ENCODE peak calls at places on chromosome 19, in eight cellular contexts. A, C, R, X, G, L, T and I are unnamed samples. For H3K4me1, the result is how much of the 10 kb centered on the place peaks cover.

GRCh38 chr19:28103916-28104315 is 1109.0 kb downstream of the UQCRFS1 start:
- DNase-seq in A (no peak), C (no peak), R (no peak), X (no peak), G (no peak), L (no peak), T (no peak), I (no peak)

GRCh38 chr19:35868172-35868822 is at the start of gene APLP1:
- DNase-seq in A (peak), C (peak), R (peak), X (no peak), G (peak), L (peak), T (peak), I (no peak)

GRCh38 chr19:38656171-38656981 is 8.9 kb downstream of the ACTN4 start:
- DNase-seq in A (no peak), C (no peak), R (no peak), X (peak), G (no peak), L (no peak), T (no peak), I (no peak)

GRCh38 chr19:24177686-24178085 is 90.7 kb downstream of the ZNF254 start:
- DNase-seq in A (no peak), C (no peak), R (no peak), X (no peak), G (no peak), L (no peak), T (no peak), I (no peak)

GRCh38 chr19:11587973-11588631 is 9.2 kb upstream of the ZNF627 start:
- DNase-seq in A (no peak), C (no peak), R (no peak), X (no peak), G (no peak), L (no peak), T (no peak), I (no peak)

GRCh38 chr19:41492843-41493242 is 49.9 kb downstream of the ERICH4 start:
- DNase-seq in A (no peak), C (no peak), R (no peak), X (no peak), G (no peak), L (no peak), T (no peak), I (no peak)

GRCh38 chr19:1394252-1395193 is 6.8 kb downstream of the GAMT start:
- DNase-seq in A (no peak), C (no peak), R (no peak), X (no peak), G (no peak), L (no peak), T (peak), I (no peak)

GRCh38 chr19:31110331-31110730 is 238.9 kb downstream of the TSHZ3 start:
- DNase-seq in A (no peak), C (no peak), R (peak), X (peak), G (no peak), L (no peak), T (no peak), I (no peak)

GRCh38 chr19:48835734-48836088 is 580 bp downstream of the HSD17B14 start:
- DNase-seq in A (peak), C (peak), R (peak), X (peak), G (peak), L (peak), T (peak), I (peak)

GRCh38 chr19:55256562-55257460 is 2.0 kb downstream of the PPP6R1 start:
- DNase-seq in A (no peak), C (no peak), R (no peak), X (no peak), G (no peak), L (peak), T (no peak), I (no peak)

GRCh38 chr19:38634757-38635482 is 12.5 kb upstream of the ACTN4 start:
- DNase-seq in A (peak), C (peak), R (peak), X (peak), G (peak), L (peak), T (peak), I (no peak)

GRCh38 chr19:43300876-43301765 is 31.8 kb upstream of the PSG9 start:
- DNase-seq in A (no peak), C (no peak), R (no peak), X (no peak), G (no peak), L (no peak), T (no peak), I (no peak)

GRCh38 chr19:1651061-1651547 is 1.3 kb downstream of the TCF3 start:
- DNase-seq in A (no peak), C (peak), R (no peak), X (peak), G (peak), L (no peak), T (no peak), I (no peak)

GRCh38 chr19:42081584-42082258 is 5.8 kb downstream of the ZNF574 start:
- DNase-seq in A (no peak), C (no peak), R (no peak), X (peak), G (no peak), L (peak), T (no peak), I (no peak)

GRCh38 chr19:10027158-10027997 is 14.1 kb downstream of the RDH8 start:
- DNase-seq in A (peak), C (peak), R (peak), X (peak), G (peak), L (peak), T (peak), I (peak)

GRCh38 chr19:52219611-52220010 is 29.8 kb downstream of the PPP2R1A start:
- DNase-seq in A (no peak), C (no peak), R (no peak), X (no peak), G (no peak), L (no peak), T (peak), I (peak)

GRCh38 chr19:33641261-33641660 is 19.5 kb downstream of the CHST8 start:
- DNase-seq in A (no peak), C (no peak), R (no peak), X (no peak), G (no peak), L (no peak), T (no peak), I (no peak)

GRCh38 chr19:1811472-1811894 is 593 bp downstream of the ATP8B3 start:
- DNase-seq in A (peak), C (peak), R (peak), X (peak), G (peak), L (no peak), T (peak), I (peak)

GRCh38 chr19:14021474-14021873 is 6.5 kb upstream of the RLN3 start:
- DNase-seq in A (no peak), C (no peak), R (no peak), X (no peak), G (no peak), L (no peak), T (no peak), I (no peak)

GRCh38 chr19:19384486-19384885 is 21.0 kb upstream of the GATAD2A start:
- DNase-seq in A (no peak), C (no peak), R (no peak), X (no peak), G (no peak), L (no peak), T (no peak), I (no peak)
- H3K4me3 ChIP-seq in A (peak), C (peak), R (peak), X (peak), G (peak), L (peak), T (peak), I (peak)

GRCh38 chr19:3762130-3762473 is 380 bp upstream of the MRPL54 start:
- DNase-seq in A (no peak), C (no peak), R (no peak), X (no peak), G (no peak), L (no peak), T (no peak), I (no peak)
- H3K4me1 ChIP-seq in A (under half), C (under half), R (under half), X (under half), G (under half), L (under half), T (under half), I (under half)

DNA sequence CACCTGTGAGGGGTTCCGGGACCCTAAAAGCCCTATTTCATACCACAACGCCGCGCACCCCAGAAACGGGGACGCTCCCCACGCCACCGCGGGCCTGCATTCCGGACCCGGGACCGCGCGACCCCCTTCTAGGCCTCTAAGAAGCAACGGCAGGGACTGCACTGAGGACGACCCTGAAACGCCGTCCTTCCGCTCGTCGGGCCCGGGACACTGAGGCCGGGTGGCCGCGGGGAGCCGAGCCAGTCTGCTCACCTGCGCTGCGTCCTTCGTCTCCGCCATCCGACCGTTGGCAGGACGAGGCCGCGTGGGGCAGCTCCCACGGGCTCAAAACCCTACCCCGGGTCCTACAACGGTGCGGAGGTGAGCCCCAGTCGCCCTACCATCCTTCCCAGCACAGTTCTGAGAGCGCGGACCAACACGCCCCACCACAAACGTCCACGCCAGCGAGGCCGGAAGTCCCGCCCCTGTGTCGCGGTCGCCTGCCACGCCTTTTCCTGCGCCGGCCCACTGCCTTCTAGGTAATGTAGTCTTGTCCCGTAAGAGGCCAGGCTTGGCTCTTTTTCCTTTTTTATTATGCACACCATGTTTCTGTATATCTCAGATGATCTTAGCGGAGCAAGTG is at the start of gene ZNF550:
- DNase-seq in A (peak), C (peak), R (peak), X (peak), G (peak), L (peak), T (peak), I (peak)
- TF ChIP-seq POLR2A in A (peak), C (peak), R (no peak), X (peak), G (peak), L (no peak), T (no peak), I (peak)

GRCh38 chr19:47520343-47520806 is 5.5 kb upstream of the NAPA start:
- DNase-seq in A (no peak), C (no peak), R (no peak), X (no peak), G (no peak), L (no peak), T (no peak), I (no peak)
- H3K4me3 ChIP-seq in A (no peak), C (no peak), R (no peak), X (no peak), G (no peak), L (no peak), T (no peak), I (no peak)

DNA sequence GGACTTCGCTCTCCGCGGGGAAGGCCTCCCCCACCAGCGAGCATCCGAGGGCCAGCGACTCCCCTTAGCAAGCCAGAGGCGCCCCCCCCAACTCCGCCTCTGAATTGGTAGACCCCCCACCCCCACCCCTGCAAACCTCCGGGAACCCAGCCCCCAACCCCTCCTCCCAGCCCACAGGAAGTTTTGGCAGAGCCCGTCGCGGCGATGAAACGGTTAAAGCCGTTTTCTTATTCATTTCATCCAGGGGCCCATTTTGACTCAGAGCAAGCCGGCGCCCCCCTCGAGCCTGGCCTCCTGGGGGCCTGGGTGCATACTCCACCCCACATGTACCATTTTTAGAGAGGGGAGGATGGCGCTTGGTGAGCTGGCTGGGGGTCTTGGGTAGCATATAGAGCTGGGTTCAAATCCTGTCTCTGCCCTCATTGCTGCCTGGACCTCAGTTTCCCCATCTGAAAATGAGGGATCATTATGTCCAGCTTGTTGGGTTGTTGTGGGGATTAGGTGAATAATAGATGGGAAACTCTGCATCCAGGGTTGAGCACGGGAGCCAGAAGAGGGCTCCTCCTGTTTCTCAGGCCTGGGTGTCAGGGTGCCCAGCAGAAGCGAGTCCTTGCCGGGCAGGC is 7.9 kb upstream of the JUNB start:
- DNase-seq in A (no peak), C (no peak), R (peak), X (no peak), G (no peak), L (no peak), T (no peak), I (no peak)
- H3K4me1 ChIP-seq in A (half or more), C (half or more), R (under half), X (half or more), G (under half), L (half or more), T (half or more), I (half or more)

DNA sequence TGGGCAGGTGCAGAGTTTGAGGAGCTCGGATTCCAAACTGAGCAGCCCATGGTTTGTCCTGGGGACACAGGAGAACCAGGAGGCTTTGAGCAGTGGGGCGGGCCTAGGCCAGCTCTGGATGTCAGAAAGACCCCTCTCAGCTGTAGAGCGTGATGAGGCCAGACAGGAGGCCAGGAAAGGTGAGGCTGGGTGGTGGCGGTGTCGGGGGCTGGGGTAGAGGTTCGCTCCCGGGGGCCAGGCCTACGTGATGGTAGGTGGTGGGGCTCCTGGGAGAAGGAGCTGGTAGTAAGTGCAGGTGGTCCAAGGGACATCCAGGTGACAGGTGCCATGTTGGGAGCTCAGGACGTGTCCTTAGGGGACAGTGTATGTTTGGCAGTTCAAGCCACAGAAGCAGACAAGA is 13.5 kb upstream of the PTOV1 start:
- DNase-seq in A (no peak), C (no peak), R (no peak), X (no peak), G (no peak), L (no peak), T (no peak), I (no peak)
- TF ChIP-seq POLR2A in A (no peak), C (no peak), R (no peak), X (no peak), G (no peak), L (no peak), T (no peak), I (no peak)

GRCh38 chr19:51124729-51125128 is at the start of gene SIGLEC9:
- DNase-seq in A (no peak), C (peak), R (no peak), X (no peak), G (peak), L (peak), T (no peak), I (peak)
- H3K4me3 ChIP-seq in A (no peak), C (no peak), R (no peak), X (no peak), G (no peak), L (peak), T (no peak), I (peak)